ENCODE peak calls at places on chromosomes 7 and 10, in eight cellular contexts. F is AG09309, G is GM13976, O is head of caudate nucleus, C is nucleus accumbens, Q is GM04504, M is NCI-H1930, I is progenitor cell of endocrine pancreas. B is an unnamed sample.

GRCh38 chr10:71838264-71839211 is 12.5 kb downstream of the PSAP start:
- DNase-seq in Q (no peak), C (no peak), O (no peak), M (no peak), I (no peak), G (no peak), F (no peak), B (no peak)

GRCh38 chr10:14507156-14507555 is 176.4 kb upstream of the FRMD4A start:
- DNase-seq in Q (no peak), O (no peak), M (no peak), C (no peak), F (no peak), I (no peak), G (no peak), B (no peak)

GRCh38 chr10:50545846-50546245 is 77.9 kb downstream of the SGMS1 start:
- DNase-seq in Q (no peak), G (no peak), C (no peak), O (no peak), F (no peak), M (no peak), I (no peak), B (no peak)

GRCh38 chr10:119620241-119620753 is 23.5 kb upstream of the TIAL1 start:
- DNase-seq in I (no peak), F (no peak), Q (no peak), C (no peak), M (no peak), G (no peak), O (no peak), B (no peak)

GRCh38 chr10:79422178-79422892 is 23.1 kb downstream of the ZCCHC24 start:
- DNase-seq in O (no peak), C (no peak), F (no peak), I (no peak), M (no peak), G (no peak), Q (peak; percentile 92), B (no peak)

GRCh38 chr10:128084364-128084763 is 41.9 kb downstream of the MKI67 start:
- DNase-seq in O (no peak), G (no peak), M (no peak), Q (no peak), F (no peak), C (no peak), I (no peak), B (no peak)

GRCh38 chr10:103114876-103115275 is 78.2 kb downstream of the NT5C2 start:
- DNase-seq in C (no peak), F (no peak), Q (no peak), I (no peak), G (no peak), O (no peak), M (no peak), B (no peak)

GRCh38 chr10:65017523-65017922 is 1496.3 kb downstream of the REEP3 start:
- DNase-seq in F (no peak), Q (no peak), I (no peak), M (no peak), C (no peak), O (no peak), G (no peak), B (no peak)

GRCh38 chr7:73560035-73560835 is 2.7 kb upstream of the BCL7B start:
- DNase-seq in C (no peak), Q (peak; percentile 67), F (peak; percentile 67), M (no peak), I (no peak), G (peak; percentile 59), O (no peak), B (no peak)

GRCh38 chr7:143503261-143503660 is 25.6 kb downstream of the TAS2R41 start:
- DNase-seq in M (no peak), Q (no peak), F (no peak), C (no peak), O (no peak), I (no peak), G (no peak), B (no peak)

GRCh38 chr7:154484406-154484805 is 432.2 kb downstream of the DPP6 start:
- DNase-seq in C (peak; percentile 33), Q (no peak), O (peak; percentile 95), M (peak; percentile 43), F (no peak), I (no peak), G (no peak), B (no peak)

GRCh38 chr10:43227911-43228782 is 38.7 kb downstream of the RASGEF1A start:
- DNase-seq in M (no peak), I (peak; percentile 6), G (no peak), F (no peak), O (peak; percentile 4), C (no peak), Q (no peak), B (peak; percentile 2)

GRCh38 chr7:124101173-124101768 is 68.4 kb upstream of the TMEM229A start:
- DNase-seq in O (peak; percentile 29), G (peak; percentile 21), Q (no peak), M (no peak), C (no peak), I (no peak), F (no peak), B (peak; percentile 50)

GRCh38 chr10:96614515-96614914 is 27.7 kb upstream of the TM9SF3 start:
- DNase-seq in M (no peak), C (no peak), O (no peak), I (no peak), F (peak; percentile 86), G (no peak), Q (peak; percentile 92), B (no peak)

GRCh38 chr10:75202321-75203096 is 8.1 kb upstream of the VDAC2 start:
- DNase-seq in I (no peak), G (no peak), C (no peak), Q (peak; percentile 58), M (no peak), F (no peak), O (no peak), B (peak; percentile 77)

GRCh38 chr10:99279626-99280111 is 44.0 kb upstream of the HPSE2 start:
- DNase-seq in M (no peak), Q (peak; percentile 43), F (no peak), G (no peak), I (no peak), O (no peak), C (no peak), B (no peak)

GRCh38 chr10:36209480-36209879 is 567.4 kb upstream of the FZD8 start:
- DNase-seq in Q (no peak), M (no peak), F (no peak), O (no peak), I (no peak), C (no peak), G (no peak), B (no peak)

GRCh38 chr7:49324707-49325106 is 400.4 kb downstream of the CDC14C start:
- DNase-seq in I (no peak), O (no peak), Q (no peak), C (no peak), G (no peak), F (no peak), M (no peak), B (no peak)

GRCh38 chr10:102646610-102647432 is 2.5 kb downstream of the TRIM8 start:
- DNase-seq in O (peak; percentile 46), Q (no peak), G (no peak), C (no peak), F (no peak), I (no peak), M (no peak), B (peak; percentile 58)

GRCh38 chr7:103636153-103636552 is 190.1 kb upstream of the SLC26A5 start:
- DNase-seq in O (no peak), M (no peak), G (no peak), I (no peak), C (no peak), F (no peak), Q (no peak), B (no peak)

GRCh38 chr7:36161996-36162395 is 8.9 kb downstream of the EEPD1 start:
- DNase-seq in G (no peak), O (no peak), F (no peak), Q (no peak), M (no peak), I (no peak), C (no peak), B (no peak)

GRCh38 chr7:963236-964078 is 9.0 kb upstream of the ADAP1 start:
- DNase-seq in F (no peak), G (no peak), I (no peak), M (no peak), Q (no peak), O (no peak), C (no peak), B (no peak)

GRCh38 chr10:94012834-94013830 is 19.4 kb downstream of the PLCE1 start:
- DNase-seq in O (no peak), I (no peak), C (no peak), F (no peak), G (no peak), M (no peak), Q (no peak), B (no peak)

GRCh38 chr10:79221110-79222051 is 125.9 kb upstream of the PPIF start:
- DNase-seq in F (no peak), Q (no peak), G (no peak), C (no peak), M (no peak), O (peak; percentile 67), I (no peak), B (peak; percentile 77)

GRCh38 chr10:61981460-61981859 is 80.0 kb downstream of the ARID5B start:
- DNase-seq in M (no peak), F (no peak), O (no peak), C (no peak), I (no peak), G (no peak), Q (no peak), B (no peak)

B was measured in left colon.